ENCODE peak calls at places on chromosomes 16 and 17, in six cellular contexts. One of them, this sample, is unnamed.

GRCh38 chr16:73616186-73616585 is 568.3 kb upstream of the ZFHX3 start:
- DNase-seq in NCI-H1417: peak
- DNase-seq in GDM1: no peak
- DNase-seq in NT2/D1: peak
- DNase-seq in NCI-H1105: no peak
- DNase-seq in midbrain: no peak
- DNase-seq in this sample: peak

GRCh38 chr17:42132941-42133340 is 10.3 kb downstream of the HSPB9 start:
- DNase-seq in NCI-H1417: peak
- DNase-seq in GDM1: peak
- DNase-seq in NT2/D1: no peak
- DNase-seq in NCI-H1105: peak
- DNase-seq in midbrain: peak
- DNase-seq in this sample: no peak

GRCh38 chr17:79600613-79601221 is 10.1 kb downstream of the RBFOX3 start:
- DNase-seq in NCI-H1417: peak
- DNase-seq in GDM1: no peak
- DNase-seq in NT2/D1: no peak
- DNase-seq in NCI-H1105: no peak
- DNase-seq in midbrain: no peak
- DNase-seq in this sample: no peak

GRCh38 chr17:28849281-28849680 is 5.5 kb upstream of the ERAL1 start:
- DNase-seq in NCI-H1417: no peak
- DNase-seq in GDM1: no peak
- DNase-seq in NT2/D1: no peak
- DNase-seq in NCI-H1105: no peak
- DNase-seq in midbrain: no peak
- DNase-seq in this sample: no peak

GRCh38 chr17:68449021-68449739 is 8.1 kb downstream of the WIPI1 start:
- DNase-seq in NCI-H1417: no peak
- DNase-seq in GDM1: no peak
- DNase-seq in NT2/D1: no peak
- DNase-seq in NCI-H1105: no peak
- DNase-seq in midbrain: no peak
- DNase-seq in this sample: no peak

GRCh38 chr17:71232801-71233559 is 887.8 kb upstream of the SOX9 start:
- DNase-seq in NCI-H1417: no peak
- DNase-seq in GDM1: no peak
- DNase-seq in NT2/D1: no peak
- DNase-seq in NCI-H1105: no peak
- DNase-seq in midbrain: no peak
- DNase-seq in this sample: no peak

GRCh38 chr16:24046442-24046841 is 209.7 kb upstream of the CACNG3 start:
- DNase-seq in NCI-H1417: no peak
- DNase-seq in GDM1: no peak
- DNase-seq in NT2/D1: no peak
- DNase-seq in NCI-H1105: no peak
- DNase-seq in midbrain: no peak
- DNase-seq in this sample: no peak

GRCh38 chr17:80796430-80796861 is 195.2 kb upstream of the CHMP6 start:
- DNase-seq in NCI-H1417: no peak
- DNase-seq in GDM1: no peak
- DNase-seq in NT2/D1: no peak
- DNase-seq in NCI-H1105: no peak
- DNase-seq in midbrain: no peak
- DNase-seq in this sample: no peak

GRCh38 chr16:1979271-1980025 is 1.8 kb downstream of the NOXO1 start:
- DNase-seq in NCI-H1417: peak
- DNase-seq in GDM1: no peak
- DNase-seq in NT2/D1: no peak
- DNase-seq in NCI-H1105: no peak
- DNase-seq in midbrain: no peak
- DNase-seq in this sample: no peak

GRCh38 chr16:31382485-31383161 is 10.5 kb upstream of the ITGAD start:
- DNase-seq in NCI-H1417: peak
- DNase-seq in GDM1: peak
- DNase-seq in NT2/D1: peak
- DNase-seq in NCI-H1105: peak
- DNase-seq in midbrain: peak
- DNase-seq in this sample: peak

GRCh38 chr16:70659953-70660671 is 13.8 kb downstream of the IL34 start:
- DNase-seq in NCI-H1417: no peak
- DNase-seq in GDM1: no peak
- DNase-seq in NT2/D1: no peak
- DNase-seq in NCI-H1105: no peak
- DNase-seq in midbrain: no peak
- DNase-seq in this sample: no peak

GRCh38 chr17:885971-886571 is 93.5 kb downstream of the NXN start:
- DNase-seq in NCI-H1417: peak
- DNase-seq in GDM1: no peak
- DNase-seq in NT2/D1: no peak
- DNase-seq in NCI-H1105: no peak
- DNase-seq in midbrain: peak
- DNase-seq in this sample: no peak

GRCh38 chr16:53207810-53208752 is 153.3 kb downstream of the CHD9 start:
- DNase-seq in NCI-H1417: peak
- DNase-seq in GDM1: peak
- DNase-seq in NT2/D1: peak
- DNase-seq in NCI-H1105: peak
- DNase-seq in midbrain: peak
- DNase-seq in this sample: peak

GRCh38 chr17:83117594-83117993 is 38.2 kb downstream of the METRNL start:
- DNase-seq in NCI-H1417: no peak
- DNase-seq in GDM1: no peak
- DNase-seq in NT2/D1: no peak
- DNase-seq in NCI-H1105: no peak
- DNase-seq in midbrain: no peak
- DNase-seq in this sample: no peak

GRCh38 chr17:80497726-80498241 is 21.4 kb upstream of the NPTX1 start:
- DNase-seq in NCI-H1417: no peak
- DNase-seq in GDM1: no peak
- DNase-seq in NT2/D1: no peak
- DNase-seq in NCI-H1105: no peak
- DNase-seq in midbrain: no peak
- DNase-seq in this sample: no peak

GRCh38 chr17:29593546-29594440 is 861 bp downstream of the ANKRD13B start:
- DNase-seq in NCI-H1417: peak
- DNase-seq in GDM1: peak
- DNase-seq in NT2/D1: no peak
- DNase-seq in NCI-H1105: no peak
- DNase-seq in midbrain: no peak
- DNase-seq in this sample: no peak

GRCh38 chr17:82388223-82388921 is 16.8 kb downstream of the UTS2R start:
- DNase-seq in NCI-H1417: no peak
- DNase-seq in GDM1: no peak
- DNase-seq in NT2/D1: no peak
- DNase-seq in NCI-H1105: no peak
- DNase-seq in midbrain: no peak
- DNase-seq in this sample: no peak

GRCh38 chr16:75244844-75245758 is 6.3 kb downstream of the BCAR1 start:
- DNase-seq in NCI-H1417: no peak
- DNase-seq in GDM1: no peak
- DNase-seq in NT2/D1: peak
- DNase-seq in NCI-H1105: no peak
- DNase-seq in midbrain: peak
- DNase-seq in this sample: no peak

GRCh38 chr16:74225278-74225677 is 71.3 kb upstream of the PSMD7 start:
- DNase-seq in NCI-H1417: no peak
- DNase-seq in GDM1: no peak
- DNase-seq in NT2/D1: no peak
- DNase-seq in NCI-H1105: no peak
- DNase-seq in midbrain: no peak
- DNase-seq in this sample: no peak

GRCh38 chr17:79612468-79613194 is 1.8 kb upstream of the RBFOX3 start:
- DNase-seq in NCI-H1417: peak
- DNase-seq in GDM1: peak
- DNase-seq in NT2/D1: peak
- DNase-seq in NCI-H1105: no peak
- DNase-seq in midbrain: no peak
- DNase-seq in this sample: peak

GRCh38 chr17:76032073-76032779 is 5.1 kb upstream of the EVPL start:
- DNase-seq in NCI-H1417: no peak
- DNase-seq in GDM1: no peak
- DNase-seq in NT2/D1: no peak
- DNase-seq in NCI-H1105: no peak
- DNase-seq in midbrain: no peak
- DNase-seq in this sample: no peak

This sample was measured in iPS DF 6.9.